ENCODE peak calls at places on chromosomes 6 and 20, in eight cellular contexts. One of them, this sample, is unnamed.

GRCh38 chr20:34285450-34285849 is 17.7 kb downstream of the AHCY start:
- ATAC-seq in Panc1: no peak
- ATAC-seq in upper lobe of left lung: no peak
- ATAC-seq in HepG2: no peak
- ATAC-seq in GM12878: no peak
- ATAC-seq in GM23338: peak; percentile 32
- ATAC-seq in HCT116: no peak
- ATAC-seq in K562: no peak
- ATAC-seq in this sample: no peak

GRCh38 chr20:41783423-41784220 is 165.4 kb upstream of the CHD6 start:
- ATAC-seq in Panc1: no peak
- ATAC-seq in upper lobe of left lung: no peak
- ATAC-seq in HepG2: no peak
- ATAC-seq in GM12878: peak; percentile 70
- ATAC-seq in GM23338: no peak
- ATAC-seq in HCT116: no peak
- ATAC-seq in K562: no peak
- ATAC-seq in this sample: no peak

GRCh38 chr20:54184920-54185626 is 11.3 kb upstream of the CYP24A1 start:
- ATAC-seq in Panc1: no peak
- ATAC-seq in upper lobe of left lung: peak; percentile 43
- ATAC-seq in HepG2: no peak
- ATAC-seq in GM12878: no peak
- ATAC-seq in GM23338: no peak
- ATAC-seq in HCT116: no peak
- ATAC-seq in K562: no peak
- ATAC-seq in this sample: no peak

GRCh38 chr20:2892376-2892775 is 19.1 kb downstream of the PTPRA start:
- ATAC-seq in Panc1: no peak
- ATAC-seq in upper lobe of left lung: no peak
- ATAC-seq in HepG2: peak; percentile 51
- ATAC-seq in GM12878: no peak
- ATAC-seq in GM23338: no peak
- ATAC-seq in HCT116: no peak
- ATAC-seq in K562: no peak
- ATAC-seq in this sample: no peak

GRCh38 chr6:24981385-24981758 is 45.6 kb upstream of the RIPOR2 start:
- ATAC-seq in Panc1: no peak
- ATAC-seq in upper lobe of left lung: peak; percentile 11
- ATAC-seq in HepG2: no peak
- ATAC-seq in GM12878: no peak
- ATAC-seq in GM23338: peak; percentile 69
- ATAC-seq in HCT116: no peak
- ATAC-seq in K562: no peak
- ATAC-seq in this sample: no peak

GRCh38 chr6:159693894-159694545 is 979 bp upstream of the SOD2 start:
- ATAC-seq in Panc1: peak; percentile 0
- ATAC-seq in upper lobe of left lung: peak; percentile 51
- ATAC-seq in HepG2: peak; percentile 14
- ATAC-seq in GM12878: no peak
- ATAC-seq in GM23338: no peak
- ATAC-seq in HCT116: no peak
- ATAC-seq in K562: peak; percentile 17
- ATAC-seq in this sample: no peak

GRCh38 chr6:77368660-77369313 is 94.5 kb downstream of the HTR1B start:
- ATAC-seq in Panc1: no peak
- ATAC-seq in upper lobe of left lung: no peak
- ATAC-seq in HepG2: no peak
- ATAC-seq in GM12878: peak; percentile 93
- ATAC-seq in GM23338: peak; percentile 98
- ATAC-seq in HCT116: peak; percentile 95
- ATAC-seq in K562: no peak
- ATAC-seq in this sample: peak; percentile 42

GRCh38 chr20:23367770-23368169 is 5.8 kb downstream of the GZF1 start:
- ATAC-seq in Panc1: no peak
- ATAC-seq in upper lobe of left lung: no peak
- ATAC-seq in HepG2: no peak
- ATAC-seq in GM12878: no peak
- ATAC-seq in GM23338: no peak
- ATAC-seq in HCT116: no peak
- ATAC-seq in K562: no peak
- ATAC-seq in this sample: no peak

GRCh38 chr20:60883517-60883916 is 368.5 kb upstream of the CDH4 start:
- ATAC-seq in Panc1: no peak
- ATAC-seq in upper lobe of left lung: no peak
- ATAC-seq in HepG2: no peak
- ATAC-seq in GM12878: peak; percentile 30
- ATAC-seq in GM23338: no peak
- ATAC-seq in HCT116: no peak
- ATAC-seq in K562: no peak
- ATAC-seq in this sample: no peak

GRCh38 chr20:10242166-10242565 is 23.5 kb downstream of the SNAP25 start:
- ATAC-seq in Panc1: no peak
- ATAC-seq in upper lobe of left lung: peak; percentile 5
- ATAC-seq in HepG2: no peak
- ATAC-seq in GM12878: no peak
- ATAC-seq in GM23338: no peak
- ATAC-seq in HCT116: no peak
- ATAC-seq in K562: no peak
- ATAC-seq in this sample: no peak

GRCh38 chr6:139367810-139368321 is 6.6 kb downstream of the CITED2 start:
- ATAC-seq in Panc1: no peak
- ATAC-seq in upper lobe of left lung: no peak
- ATAC-seq in HepG2: no peak
- ATAC-seq in GM12878: no peak
- ATAC-seq in GM23338: peak; percentile 89
- ATAC-seq in HCT116: no peak
- ATAC-seq in K562: peak; percentile 29
- ATAC-seq in this sample: no peak

GRCh38 chr6:150183105-150183504 is 40.3 kb downstream of the PPP1R14C start:
- ATAC-seq in Panc1: no peak
- ATAC-seq in upper lobe of left lung: no peak
- ATAC-seq in HepG2: no peak
- ATAC-seq in GM12878: no peak
- ATAC-seq in GM23338: no peak
- ATAC-seq in HCT116: no peak
- ATAC-seq in K562: no peak
- ATAC-seq in this sample: no peak

GRCh38 chr6:41976794-41977484 is 35.3 kb upstream of the CCND3 start:
- ATAC-seq in Panc1: peak; percentile 93
- ATAC-seq in upper lobe of left lung: no peak
- ATAC-seq in HepG2: peak; percentile 63
- ATAC-seq in GM12878: no peak
- ATAC-seq in GM23338: no peak
- ATAC-seq in HCT116: peak; percentile 79
- ATAC-seq in K562: peak; percentile 72
- ATAC-seq in this sample: no peak

GRCh38 chr6:90219168-90219985 is 77.3 kb downstream of the BACH2 start:
- ATAC-seq in Panc1: peak; percentile 61
- ATAC-seq in upper lobe of left lung: peak; percentile 36
- ATAC-seq in HepG2: no peak
- ATAC-seq in GM12878: no peak
- ATAC-seq in GM23338: peak; percentile 8
- ATAC-seq in HCT116: peak; percentile 12
- ATAC-seq in K562: peak; percentile 25
- ATAC-seq in this sample: peak; percentile 58

GRCh38 chr20:1309439-1309847 is 19.5 kb downstream of the SDCBP2 start:
- ATAC-seq in Panc1: no peak
- ATAC-seq in upper lobe of left lung: no peak
- ATAC-seq in HepG2: no peak
- ATAC-seq in GM12878: no peak
- ATAC-seq in GM23338: peak; percentile 40
- ATAC-seq in HCT116: no peak
- ATAC-seq in K562: peak; percentile 39
- ATAC-seq in this sample: no peak

GRCh38 chr6:125008957-125009356 is 46.7 kb downstream of the RNF217 start:
- ATAC-seq in Panc1: no peak
- ATAC-seq in upper lobe of left lung: no peak
- ATAC-seq in HepG2: no peak
- ATAC-seq in GM12878: peak; percentile 35
- ATAC-seq in GM23338: no peak
- ATAC-seq in HCT116: no peak
- ATAC-seq in K562: no peak
- ATAC-seq in this sample: no peak

GRCh38 chr20:23448167-23448566 is 4.5 kb downstream of the CST11 start:
- ATAC-seq in Panc1: no peak
- ATAC-seq in upper lobe of left lung: no peak
- ATAC-seq in HepG2: no peak
- ATAC-seq in GM12878: no peak
- ATAC-seq in GM23338: no peak
- ATAC-seq in HCT116: no peak
- ATAC-seq in K562: no peak
- ATAC-seq in this sample: no peak

GRCh38 chr6:167682125-167682524 is 144.6 kb upstream of the AFDN start:
- ATAC-seq in Panc1: no peak
- ATAC-seq in upper lobe of left lung: no peak
- ATAC-seq in HepG2: no peak
- ATAC-seq in GM12878: no peak
- ATAC-seq in GM23338: no peak
- ATAC-seq in HCT116: no peak
- ATAC-seq in K562: no peak
- ATAC-seq in this sample: no peak

GRCh38 chr6:144931172-144932035 is 646.3 kb downstream of the UTRN start:
- ATAC-seq in Panc1: peak; percentile 79
- ATAC-seq in upper lobe of left lung: no peak
- ATAC-seq in HepG2: peak; percentile 93
- ATAC-seq in GM12878: peak; percentile 78
- ATAC-seq in GM23338: peak; percentile 92
- ATAC-seq in HCT116: peak; percentile 63
- ATAC-seq in K562: peak; percentile 74
- ATAC-seq in this sample: no peak

DNA sequence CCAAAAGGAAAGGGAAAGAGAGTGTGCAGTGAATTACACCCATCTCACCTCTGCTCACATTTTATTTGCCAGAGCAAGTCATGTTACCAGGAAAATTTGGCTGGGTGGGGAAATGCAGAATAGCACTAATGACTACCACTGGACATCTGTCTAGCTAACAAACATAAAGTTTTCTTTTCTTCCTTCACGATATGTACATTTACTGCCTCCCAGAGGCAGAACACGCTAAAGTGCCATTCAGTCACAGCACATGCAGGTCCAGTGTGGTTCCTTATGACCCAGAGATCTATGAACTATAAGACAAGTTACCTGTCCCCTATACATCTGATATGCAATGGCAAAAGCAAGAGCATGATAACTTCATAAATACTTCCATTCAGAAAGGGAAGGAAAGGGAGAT is 194.1 kb downstream of the OGFRL1 start:
- ATAC-seq in Panc1: peak; percentile 57
- ATAC-seq in upper lobe of left lung: no peak
- ATAC-seq in HepG2: no peak
- ATAC-seq in GM12878: peak; percentile 21
- ATAC-seq in GM23338: no peak
- ATAC-seq in HCT116: no peak
- ATAC-seq in K562: no peak
- ATAC-seq in this sample: no peak
- TF ChIP-seq CTCF in Panc1: peak; percentile 62
- TF ChIP-seq CTCF in upper lobe of left lung: no peak
- TF ChIP-seq CTCF in HepG2: peak; percentile 10
- TF ChIP-seq CTCF in GM12878: no peak
- TF ChIP-seq CTCF in GM23338: no peak
- TF ChIP-seq CTCF in HCT116: no peak
- TF ChIP-seq CTCF in K562: no peak
- TF ChIP-seq CTCF in this sample: no peak

GRCh38 chr6:33909737-33910136 is 105.9 kb upstream of the MLN start:
- ATAC-seq in Panc1: no peak
- ATAC-seq in upper lobe of left lung: no peak
- ATAC-seq in HepG2: no peak
- ATAC-seq in GM12878: no peak
- ATAC-seq in GM23338: no peak
- ATAC-seq in HCT116: no peak
- ATAC-seq in K562: no peak
- ATAC-seq in this sample: no peak
- TF ChIP-seq POLR2AphosphoS5 in Panc1: no peak
- TF ChIP-seq POLR2AphosphoS5 in upper lobe of left lung: no peak
- TF ChIP-seq POLR2AphosphoS5 in HepG2: no peak
- TF ChIP-seq POLR2AphosphoS5 in GM12878: no peak
- TF ChIP-seq POLR2AphosphoS5 in GM23338: no peak
- TF ChIP-seq POLR2AphosphoS5 in HCT116: no peak
- TF ChIP-seq POLR2AphosphoS5 in K562: no peak
- TF ChIP-seq POLR2AphosphoS5 in this sample: no peak

GRCh38 chr6:109393882-109394281 is 11.6 kb upstream of the CD164 start:
- ATAC-seq in Panc1: peak; percentile 48
- ATAC-seq in upper lobe of left lung: no peak
- ATAC-seq in HepG2: no peak
- ATAC-seq in GM12878: no peak
- ATAC-seq in GM23338: no peak
- ATAC-seq in HCT116: peak; percentile 78
- ATAC-seq in K562: peak; percentile 19
- ATAC-seq in this sample: no peak

GRCh38 chr6:109396319-109396718 is 14.1 kb upstream of the CD164 start:
- ATAC-seq in Panc1: no peak
- ATAC-seq in upper lobe of left lung: no peak
- ATAC-seq in HepG2: no peak
- ATAC-seq in GM12878: no peak
- ATAC-seq in GM23338: no peak
- ATAC-seq in HCT116: no peak
- ATAC-seq in K562: no peak
- ATAC-seq in this sample: no peak

DNA sequence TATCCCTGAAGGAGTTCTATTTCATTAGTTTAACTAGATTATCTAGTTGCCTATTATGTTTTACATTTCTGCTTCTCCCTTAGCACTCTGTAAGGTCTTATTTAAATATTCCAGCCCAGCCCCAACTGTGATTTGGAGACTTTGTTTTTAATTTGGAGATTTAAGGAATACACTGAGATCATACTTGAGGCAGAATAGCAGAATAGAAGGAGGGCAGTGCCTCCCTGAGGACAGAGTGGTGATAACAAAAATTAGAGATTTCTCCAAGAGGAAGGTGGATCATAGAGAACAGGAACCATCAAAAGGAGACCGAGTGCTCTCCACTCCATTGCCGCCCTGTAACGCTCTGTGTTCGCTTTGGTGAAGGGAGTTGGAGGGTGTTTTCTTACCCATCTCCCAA is 14.8 kb upstream of the CD164 start:
- ATAC-seq in Panc1: peak; percentile 61
- ATAC-seq in upper lobe of left lung: peak; percentile 58
- ATAC-seq in HepG2: peak; percentile 80
- ATAC-seq in GM12878: no peak
- ATAC-seq in GM23338: peak; percentile 84
- ATAC-seq in HCT116: peak; percentile 74
- ATAC-seq in K562: peak; percentile 86
- ATAC-seq in this sample: peak; percentile 66
- TF ChIP-seq CTCF in Panc1: peak; percentile 58
- TF ChIP-seq CTCF in upper lobe of left lung: no peak
- TF ChIP-seq CTCF in HepG2: peak; percentile 64
- TF ChIP-seq CTCF in GM12878: peak; percentile 21
- TF ChIP-seq CTCF in GM23338: peak; percentile 57
- TF ChIP-seq CTCF in HCT116: peak; percentile 16
- TF ChIP-seq CTCF in K562: peak; percentile 72
- TF ChIP-seq CTCF in this sample: no peak

GRCh38 chr6:40042232-40042631 is 108.0 kb upstream of the MOCS1 start:
- ATAC-seq in Panc1: no peak
- ATAC-seq in upper lobe of left lung: no peak
- ATAC-seq in HepG2: no peak
- ATAC-seq in GM12878: peak; percentile 26
- ATAC-seq in GM23338: no peak
- ATAC-seq in HCT116: no peak
- ATAC-seq in K562: no peak
- ATAC-seq in this sample: no peak
- TF ChIP-seq POLR2AphosphoS5 in Panc1: no peak
- TF ChIP-seq POLR2AphosphoS5 in upper lobe of left lung: no peak
- TF ChIP-seq POLR2AphosphoS5 in HepG2: no peak
- TF ChIP-seq POLR2AphosphoS5 in GM12878: no peak
- TF ChIP-seq POLR2AphosphoS5 in GM23338: no peak
- TF ChIP-seq POLR2AphosphoS5 in HCT116: no peak
- TF ChIP-seq POLR2AphosphoS5 in K562: no peak
- TF ChIP-seq POLR2AphosphoS5 in this sample: no peak

This sample was measured in gastroesophageal sphincter.